ENCODE peak calls at places on chromosome 10, in five cellular contexts. F is heart right ventricle; L is CD4-positive, alpha-beta T cell; V is GM23248; B is HCT116. Q is an unnamed sample. For H3K27me3, the result is how much of the 10 kb centered on the place peaks cover.

GRCh38 chr10:74418285-74418872 is 267.4 kb downstream of the ADK start:
- DNase-seq in F (no peak), L (no peak), V (no peak), B (no peak), Q (no peak)

GRCh38 chr10:104123397-104123796 is 1.4 kb downstream of the SFR1 start:
- DNase-seq in F (no peak), L (no peak), V (peak), B (no peak), Q (no peak)

GRCh38 chr10:23675588-23675987 is 236.7 kb downstream of the OTUD1 start:
- DNase-seq in F (no peak), L (no peak), V (no peak), B (no peak), Q (no peak)

GRCh38 chr10:95407546-95407945 is 116.7 kb upstream of the PDLIM1 start:
- DNase-seq in F (no peak), L (no peak), V (no peak), B (no peak), Q (no peak)

GRCh38 chr10:25843551-25844170 is 90.4 kb upstream of the MYO3A start:
- DNase-seq in F (no peak), L (no peak), V (no peak), B (no peak), Q (no peak)

GRCh38 chr10:11824376-11824775 is 1.2 kb downstream of the PROSER2 start:
- DNase-seq in F (no peak), L (no peak), V (peak), B (no peak), Q (no peak)

GRCh38 chr10:47033081-47033480 is 121.9 kb downstream of the PTPN20 start:
- DNase-seq in F (no peak), L (no peak), V (no peak), B (no peak), Q (no peak)

GRCh38 chr10:118799779-118800178 is 45.0 kb upstream of the CACUL1 start:
- DNase-seq in F (no peak), L (no peak), V (peak), B (peak), Q (no peak)

GRCh38 chr10:58517071-58517470 is 4.4 kb downstream of the BICC1 start:
- DNase-seq in F (no peak), L (no peak), V (no peak), B (no peak), Q (no peak)

GRCh38 chr10:102678842-102679289 is 34.6 kb downstream of the TRIM8 start:
- DNase-seq in F (peak), L (no peak), V (peak), B (no peak), Q (peak)

GRCh38 chr10:98402931-98403717 is 11.9 kb downstream of the PYROXD2 start:
- DNase-seq in F (no peak), L (no peak), V (no peak), B (no peak), Q (no peak)

GRCh38 chr10:110368002-110368401 is 63.3 kb upstream of the SMNDC1 start:
- DNase-seq in F (no peak), L (no peak), V (no peak), B (no peak), Q (no peak)

GRCh38 chr10:33334839-33335549 is 527 bp upstream of the NRP1 start:
- DNase-seq in F (peak), L (no peak), V (peak), B (peak), Q (peak)

GRCh38 chr10:16752099-16752498 is 65.1 kb downstream of the RSU1 start:
- DNase-seq in F (no peak), L (no peak), V (no peak), B (no peak), Q (no peak)

GRCh38 chr10:48493083-48493871 is 111.6 kb downstream of the ARHGAP22 start:
- DNase-seq in F (no peak), L (no peak), V (no peak), B (no peak), Q (peak)

GRCh38 chr10:48489099-48489498 is 115.8 kb downstream of the ARHGAP22 start:
- DNase-seq in F (no peak), L (no peak), V (no peak), B (no peak), Q (no peak)

GRCh38 chr10:48494073-48494472 is 110.8 kb downstream of the ARHGAP22 start:
- DNase-seq in F (no peak), L (no peak), V (no peak), B (no peak), Q (no peak)

GRCh38 chr10:48491422-48492139 is 113.3 kb downstream of the ARHGAP22 start:
- DNase-seq in F (no peak), L (no peak), V (no peak), B (no peak), Q (no peak)

DNA sequence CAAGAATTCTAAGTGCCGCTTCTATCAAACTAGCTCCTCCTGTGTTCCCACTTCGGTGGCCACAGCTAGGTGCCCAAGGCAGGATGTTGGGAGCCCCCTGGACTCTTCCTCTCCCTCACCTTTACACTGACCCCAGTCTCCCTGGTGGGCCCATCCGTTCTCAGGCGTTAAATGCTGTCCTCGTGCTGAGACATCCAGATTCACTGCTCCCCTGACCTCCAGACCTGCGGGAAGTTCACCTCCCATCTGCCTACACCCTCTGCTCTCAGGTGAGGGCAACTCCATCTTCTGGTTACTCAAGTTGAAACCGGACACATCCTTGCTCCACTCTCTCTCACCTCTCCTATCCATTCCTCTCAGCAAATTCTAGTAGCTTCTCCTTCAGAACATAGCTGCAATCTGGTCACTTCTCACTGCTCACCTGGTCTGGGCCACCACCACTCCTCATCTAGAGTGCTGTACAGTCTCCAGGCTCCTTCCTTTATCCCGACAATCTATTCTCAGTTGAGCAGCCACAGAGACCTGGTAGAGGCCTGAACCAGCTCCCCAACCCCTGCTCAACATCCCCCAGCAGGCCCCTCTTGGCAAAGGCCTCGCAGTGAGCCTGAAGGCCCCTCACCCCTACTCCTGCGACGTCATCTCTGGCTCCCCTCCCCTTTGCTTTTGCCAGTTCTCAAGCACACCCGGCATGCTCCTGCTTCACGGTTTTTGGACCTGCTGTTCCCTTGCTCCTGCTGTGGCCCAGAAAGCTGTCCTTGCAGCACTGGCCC is 114.1 kb downstream of the ARHGAP22 start:
- DNase-seq in F (no peak), L (no peak), V (no peak), B (no peak), Q (peak)
- H3K27me3 ChIP-seq in F (under half), L (under half), V (under half), B (under half), Q (under half)

DNA sequence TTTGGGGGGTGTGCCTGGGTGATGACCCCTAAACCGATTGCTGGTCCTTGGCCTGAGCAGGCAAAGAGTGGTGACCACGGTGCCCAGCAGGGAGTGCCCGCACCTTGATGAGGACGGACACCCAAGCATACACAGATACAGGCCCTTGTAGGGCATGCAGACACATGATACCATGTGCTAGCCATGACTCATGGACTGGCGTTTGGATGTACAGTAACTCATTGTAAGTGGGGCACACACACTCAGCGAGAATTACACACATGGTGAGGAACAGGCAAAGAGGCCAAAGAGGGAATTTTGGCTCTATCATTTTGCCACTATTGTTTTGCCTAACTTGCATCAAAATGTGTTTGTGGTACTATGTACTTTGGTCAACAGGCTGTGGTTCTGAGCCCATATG is 24.1 kb downstream of the KAZALD1 start:
- DNase-seq in F (no peak), L (no peak), V (peak), B (no peak), Q (no peak)
- H3K27me3 ChIP-seq in F (half or more), L (half or more), V (under half), B (under half), Q (half or more)

DNA sequence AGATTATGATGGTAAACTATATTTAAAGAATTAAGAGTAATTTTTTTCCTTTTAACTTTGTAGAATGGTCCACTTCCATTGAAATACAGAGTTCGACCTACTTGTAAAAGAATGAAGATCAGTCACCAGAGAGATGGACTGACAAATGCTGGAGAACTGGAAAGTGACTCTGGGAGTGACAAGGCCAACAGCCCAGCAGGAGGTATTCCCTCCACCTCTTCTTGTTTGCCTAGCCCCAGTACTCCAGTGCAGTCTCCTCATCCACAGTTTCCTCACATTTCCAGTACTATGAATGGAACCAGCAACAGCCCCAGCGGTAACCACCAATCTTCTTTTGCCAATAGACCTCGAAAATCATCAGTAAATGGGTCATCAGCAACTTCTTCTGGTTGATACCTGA is 8.3 kb downstream of the BMI1 start:
- DNase-seq in F (no peak), L (no peak), V (no peak), B (no peak), Q (no peak)
- H3K27me3 ChIP-seq in F (under half), L (under half), V (under half), B (under half), Q (under half)

GRCh38 chr10:129951841-129952240 is 12.2 kb downstream of the EBF3 start:
- DNase-seq in F (no peak), L (no peak), V (no peak), B (no peak), Q (no peak)
- H3K27me3 ChIP-seq in F (under half), L (under half), V (under half), B (under half), Q (under half)

GRCh38 chr10:70302292-70302691 is 18.5 kb upstream of the NPFFR1 start:
- DNase-seq in F (no peak), L (no peak), V (peak), B (no peak), Q (no peak)
- H3K27me3 ChIP-seq in F (under half), L (under half), V (under half), B (under half), Q (under half)

GRCh38 chr10:69703766-69704191 is 73.7 kb downstream of the FAM241B start:
- DNase-seq in F (no peak), L (no peak), V (peak), B (peak), Q (no peak)
- H3K27me3 ChIP-seq in F (under half), L (under half), V (half or more), B (under half), Q (under half)

Q was measured in SJSA1.